ENCODE peak calls at places on chromosome 7, in five cellular contexts. One of them, this sample, is unnamed.

GRCh38 chr7:39683216-39683845 is 60.0 kb downstream of the RALA start:
- DNase-seq in hepatocyte: peak
- DNase-seq in GM23338: no peak
- DNase-seq in OCI-LY7: no peak
- DNase-seq in SK-N-SH: no peak
- DNase-seq in this sample: peak

GRCh38 chr7:140060243-140060630 is 2.5 kb downstream of the PARP12 start:
- DNase-seq in SK-N-SH: no peak
- DNase-seq in hepatocyte: no peak
- DNase-seq in OCI-LY7: no peak
- DNase-seq in GM23338: no peak
- DNase-seq in this sample: no peak

GRCh38 chr7:107742678-107743566 is 1.0 kb upstream of the CBLL1 start:
- DNase-seq in GM23338: peak
- DNase-seq in hepatocyte: peak
- DNase-seq in SK-N-SH: peak
- DNase-seq in OCI-LY7: no peak
- DNase-seq in this sample: no peak

GRCh38 chr7:48089415-48089975 is 430 bp downstream of the UPP1 start:
- DNase-seq in SK-N-SH: peak
- DNase-seq in GM23338: peak
- DNase-seq in hepatocyte: peak
- DNase-seq in OCI-LY7: no peak
- DNase-seq in this sample: peak

GRCh38 chr7:116330961-116331360 is 120.6 kb downstream of the TES start:
- DNase-seq in OCI-LY7: no peak
- DNase-seq in hepatocyte: no peak
- DNase-seq in SK-N-SH: no peak
- DNase-seq in GM23338: no peak
- DNase-seq in this sample: peak

GRCh38 chr7:144032483-144032882 is 16.3 kb upstream of the OR2A5 start:
- DNase-seq in GM23338: no peak
- DNase-seq in OCI-LY7: no peak
- DNase-seq in SK-N-SH: no peak
- DNase-seq in hepatocyte: no peak
- DNase-seq in this sample: no peak

GRCh38 chr7:66187894-66188293 is 17.2 kb upstream of the TPST1 start:
- DNase-seq in hepatocyte: peak
- DNase-seq in OCI-LY7: no peak
- DNase-seq in GM23338: no peak
- DNase-seq in SK-N-SH: no peak
- DNase-seq in this sample: peak

GRCh38 chr7:2645274-2645868 is 13.6 kb downstream of the TTYH3 start:
- DNase-seq in GM23338: peak
- DNase-seq in SK-N-SH: peak
- DNase-seq in OCI-LY7: peak
- DNase-seq in hepatocyte: no peak
- DNase-seq in this sample: no peak

GRCh38 chr7:23062452-23062851 is 43.1 kb upstream of the KLHL7 start:
- DNase-seq in OCI-LY7: no peak
- DNase-seq in SK-N-SH: no peak
- DNase-seq in hepatocyte: no peak
- DNase-seq in GM23338: no peak
- DNase-seq in this sample: peak

GRCh38 chr7:87600130-87601124 is at the start of gene ABCB1:
- DNase-seq in GM23338: peak
- DNase-seq in hepatocyte: peak
- DNase-seq in SK-N-SH: peak
- DNase-seq in OCI-LY7: no peak
- DNase-seq in this sample: peak

GRCh38 chr7:5354460-5355279 is 69.0 kb downstream of the TNRC18 start:
- DNase-seq in OCI-LY7: peak
- DNase-seq in SK-N-SH: peak
- DNase-seq in GM23338: peak
- DNase-seq in hepatocyte: peak
- DNase-seq in this sample: peak

GRCh38 chr7:156380261-156380660 is 260.3 kb upstream of the RNF32 start:
- DNase-seq in OCI-LY7: no peak
- DNase-seq in SK-N-SH: no peak
- DNase-seq in hepatocyte: no peak
- DNase-seq in GM23338: no peak
- DNase-seq in this sample: no peak

GRCh38 chr7:104862719-104863118 is 151.3 kb upstream of the KMT2E start:
- DNase-seq in hepatocyte: peak
- DNase-seq in SK-N-SH: peak
- DNase-seq in OCI-LY7: peak
- DNase-seq in GM23338: peak
- DNase-seq in this sample: peak

GRCh38 chr7:144738708-144739314 is 97.0 kb downstream of the TPK1 start:
- DNase-seq in OCI-LY7: peak
- DNase-seq in SK-N-SH: peak
- DNase-seq in GM23338: peak
- DNase-seq in hepatocyte: peak
- DNase-seq in this sample: peak

GRCh38 chr7:47227762-47228177 is 354.1 kb downstream of the TNS3 start:
- DNase-seq in SK-N-SH: peak
- DNase-seq in hepatocyte: peak
- DNase-seq in GM23338: no peak
- DNase-seq in OCI-LY7: no peak
- DNase-seq in this sample: peak

GRCh38 chr7:28409716-28410627 is 2.3 kb upstream of the CREB5 start:
- DNase-seq in SK-N-SH: peak
- DNase-seq in hepatocyte: peak
- DNase-seq in OCI-LY7: no peak
- DNase-seq in GM23338: peak
- DNase-seq in this sample: peak

GRCh38 chr7:15720849-15721471 is 34.5 kb upstream of the MEOX2 start:
- DNase-seq in OCI-LY7: peak
- DNase-seq in SK-N-SH: peak
- DNase-seq in GM23338: peak
- DNase-seq in hepatocyte: peak
- DNase-seq in this sample: peak

GRCh38 chr7:13321321-13321720 is 633.9 kb downstream of the ARL4A start:
- DNase-seq in GM23338: no peak
- DNase-seq in hepatocyte: no peak
- DNase-seq in SK-N-SH: no peak
- DNase-seq in OCI-LY7: no peak
- DNase-seq in this sample: peak

GRCh38 chr7:67692425-67692824 is 695.8 kb downstream of the TYW1 start:
- DNase-seq in hepatocyte: no peak
- DNase-seq in SK-N-SH: no peak
- DNase-seq in GM23338: no peak
- DNase-seq in OCI-LY7: no peak
- DNase-seq in this sample: no peak

GRCh38 chr7:3117488-3118228 is 74.0 kb upstream of the CARD11 start:
- DNase-seq in SK-N-SH: no peak
- DNase-seq in hepatocyte: no peak
- DNase-seq in GM23338: no peak
- DNase-seq in OCI-LY7: no peak
- DNase-seq in this sample: no peak

GRCh38 chr7:42691030-42691639 is 220.7 kb downstream of the C7orf25 start:
- DNase-seq in GM23338: peak
- DNase-seq in OCI-LY7: peak
- DNase-seq in SK-N-SH: peak
- DNase-seq in hepatocyte: peak
- DNase-seq in this sample: peak

GRCh38 chr7:25569765-25570164 is 341.5 kb upstream of the NPVF start:
- DNase-seq in OCI-LY7: no peak
- DNase-seq in hepatocyte: no peak
- DNase-seq in SK-N-SH: no peak
- DNase-seq in GM23338: no peak
- DNase-seq in this sample: no peak

GRCh38 chr7:1940402-1940786 is 270.3 kb downstream of the ELFN1 start:
- DNase-seq in hepatocyte: no peak
- DNase-seq in SK-N-SH: no peak
- DNase-seq in OCI-LY7: peak
- DNase-seq in GM23338: no peak
- DNase-seq in this sample: peak

GRCh38 chr7:115097175-115097671 is 175.3 kb downstream of the MDFIC start:
- DNase-seq in OCI-LY7: no peak
- DNase-seq in GM23338: peak
- DNase-seq in hepatocyte: no peak
- DNase-seq in SK-N-SH: no peak
- DNase-seq in this sample: peak

GRCh38 chr7:108331971-108332370 is 124.3 kb downstream of the NRCAM start:
- DNase-seq in GM23338: no peak
- DNase-seq in OCI-LY7: no peak
- DNase-seq in hepatocyte: no peak
- DNase-seq in SK-N-SH: peak
- DNase-seq in this sample: no peak

GRCh38 chr7:116776610-116777289 is 85.6 kb upstream of the CAPZA2 start:
- DNase-seq in GM23338: no peak
- DNase-seq in SK-N-SH: no peak
- DNase-seq in hepatocyte: peak
- DNase-seq in OCI-LY7: no peak
- DNase-seq in this sample: peak

GRCh38 chr7:132837529-132837928 is 244.4 kb downstream of the CHCHD3 start:
- DNase-seq in GM23338: no peak
- DNase-seq in hepatocyte: no peak
- DNase-seq in OCI-LY7: no peak
- DNase-seq in SK-N-SH: no peak
- DNase-seq in this sample: peak

GRCh38 chr7:120988591-120989299 is at the start of gene CPED1:
- DNase-seq in GM23338: peak
- DNase-seq in OCI-LY7: peak
- DNase-seq in SK-N-SH: peak
- DNase-seq in hepatocyte: peak
- DNase-seq in this sample: peak

GRCh38 chr7:146736446-146737190 is 620.0 kb downstream of the CNTNAP2 start:
- DNase-seq in OCI-LY7: no peak
- DNase-seq in SK-N-SH: no peak
- DNase-seq in hepatocyte: peak
- DNase-seq in GM23338: no peak
- DNase-seq in this sample: peak

GRCh38 chr7:82413237-82413636 is 30.3 kb downstream of the CACNA2D1 start:
- DNase-seq in hepatocyte: no peak
- DNase-seq in OCI-LY7: no peak
- DNase-seq in GM23338: peak
- DNase-seq in SK-N-SH: no peak
- DNase-seq in this sample: peak

GRCh38 chr7:121503730-121504129 is 107.6 kb upstream of the FAM3C start:
- DNase-seq in SK-N-SH: no peak
- DNase-seq in hepatocyte: no peak
- DNase-seq in GM23338: no peak
- DNase-seq in OCI-LY7: no peak
- DNase-seq in this sample: no peak

GRCh38 chr7:24757799-24758275 is 573 bp upstream of the GSDME start:
- DNase-seq in GM23338: peak
- DNase-seq in OCI-LY7: no peak
- DNase-seq in SK-N-SH: peak
- DNase-seq in hepatocyte: peak
- DNase-seq in this sample: peak

GRCh38 chr7:139709460-139709859 is 68.3 kb downstream of the HIPK2 start:
- DNase-seq in GM23338: no peak
- DNase-seq in OCI-LY7: no peak
- DNase-seq in hepatocyte: no peak
- DNase-seq in SK-N-SH: peak
- DNase-seq in this sample: peak

GRCh38 chr7:26081627-26082026 is 70.4 kb upstream of the NFE2L3 start:
- DNase-seq in OCI-LY7: no peak
- DNase-seq in GM23338: peak
- DNase-seq in SK-N-SH: no peak
- DNase-seq in hepatocyte: peak
- DNase-seq in this sample: no peak

GRCh38 chr7:127978421-127978820 is 52.8 kb downstream of the LRRC4 start:
- DNase-seq in GM23338: no peak
- DNase-seq in SK-N-SH: no peak
- DNase-seq in OCI-LY7: no peak
- DNase-seq in hepatocyte: no peak
- DNase-seq in this sample: no peak
- TF ChIP-seq EZH2phosphoT487 in GM23338: no peak
- TF ChIP-seq EZH2phosphoT487 in SK-N-SH: no peak
- TF ChIP-seq EZH2phosphoT487 in OCI-LY7: no peak
- TF ChIP-seq EZH2phosphoT487 in hepatocyte: no peak
- TF ChIP-seq EZH2phosphoT487 in this sample: no peak

GRCh38 chr7:17126413-17127374 is 171.8 kb upstream of the AHR start:
- DNase-seq in SK-N-SH: no peak
- DNase-seq in GM23338: no peak
- DNase-seq in OCI-LY7: no peak
- DNase-seq in hepatocyte: no peak
- DNase-seq in this sample: no peak
- H3K4me2 ChIP-seq in SK-N-SH: no peak
- H3K4me2 ChIP-seq in GM23338: no peak
- H3K4me2 ChIP-seq in OCI-LY7: no peak
- H3K4me2 ChIP-seq in hepatocyte: no peak
- H3K4me2 ChIP-seq in this sample: no peak

GRCh38 chr7:36951257-36951697 is 227.0 kb upstream of the AOAH start:
- DNase-seq in GM23338: no peak
- DNase-seq in hepatocyte: no peak
- DNase-seq in SK-N-SH: no peak
- DNase-seq in OCI-LY7: peak
- DNase-seq in this sample: no peak
- H3K27ac ChIP-seq in GM23338: no peak
- H3K27ac ChIP-seq in hepatocyte: no peak
- H3K27ac ChIP-seq in SK-N-SH: no peak
- H3K27ac ChIP-seq in OCI-LY7: no peak
- H3K27ac ChIP-seq in this sample: no peak

GRCh38 chr7:96996111-96996936 is 9.0 kb upstream of the DLX6 start:
- DNase-seq in GM23338: peak
- DNase-seq in hepatocyte: no peak
- DNase-seq in SK-N-SH: no peak
- DNase-seq in OCI-LY7: no peak
- DNase-seq in this sample: no peak
- TF ChIP-seq EZH2phosphoT487 in GM23338: peak
- TF ChIP-seq EZH2phosphoT487 in hepatocyte: peak
- TF ChIP-seq EZH2phosphoT487 in SK-N-SH: no peak
- TF ChIP-seq EZH2phosphoT487 in OCI-LY7: no peak
- TF ChIP-seq EZH2phosphoT487 in this sample: no peak

GRCh38 chr7:50793947-50794570 is 11.4 kb upstream of the GRB10 start:
- DNase-seq in GM23338: no peak
- DNase-seq in OCI-LY7: no peak
- DNase-seq in SK-N-SH: no peak
- DNase-seq in hepatocyte: no peak
- DNase-seq in this sample: no peak
- H3K4me2 ChIP-seq in GM23338: peak
- H3K4me2 ChIP-seq in OCI-LY7: no peak
- H3K4me2 ChIP-seq in SK-N-SH: peak
- H3K4me2 ChIP-seq in hepatocyte: peak
- H3K4me2 ChIP-seq in this sample: peak

GRCh38 chr7:106281127-106281526 is 3.7 kb downstream of the NAMPT start:
- DNase-seq in GM23338: no peak
- DNase-seq in hepatocyte: no peak
- DNase-seq in SK-N-SH: no peak
- DNase-seq in OCI-LY7: no peak
- DNase-seq in this sample: no peak
- H3K27ac ChIP-seq in GM23338: no peak
- H3K27ac ChIP-seq in hepatocyte: no peak
- H3K27ac ChIP-seq in SK-N-SH: no peak
- H3K27ac ChIP-seq in OCI-LY7: no peak
- H3K27ac ChIP-seq in this sample: no peak

GRCh38 chr7:118148930-118149329 is 35.0 kb upstream of the LSM8 start:
- DNase-seq in OCI-LY7: no peak
- DNase-seq in hepatocyte: no peak
- DNase-seq in GM23338: no peak
- DNase-seq in SK-N-SH: no peak
- DNase-seq in this sample: peak
- TF ChIP-seq EZH2phosphoT487 in OCI-LY7: no peak
- TF ChIP-seq EZH2phosphoT487 in hepatocyte: no peak
- TF ChIP-seq EZH2phosphoT487 in GM23338: no peak
- TF ChIP-seq EZH2phosphoT487 in SK-N-SH: no peak
- TF ChIP-seq EZH2phosphoT487 in this sample: no peak